ENCODE peak calls at places on chromosomes 13 and 19, in seven cellular contexts. One of them, this sample, is unnamed.

GRCh38 chr13:44930907-44931676 is 58.2 kb downstream of the NUFIP1 start:
- DNase-seq in neural progenitor cell: peak
- DNase-seq in CD8-positive, alpha-beta T cell: no peak
- DNase-seq in lower leg skin: no peak
- DNase-seq in brain microvascular endothelial cell: peak
- DNase-seq in upper lobe of right lung: no peak
- DNase-seq in endothelial cell: no peak
- DNase-seq in this sample: no peak

GRCh38 chr13:36131931-36132297 is 732 bp upstream of the DCLK1 start:
- DNase-seq in neural progenitor cell: no peak
- DNase-seq in CD8-positive, alpha-beta T cell: no peak
- DNase-seq in lower leg skin: no peak
- DNase-seq in brain microvascular endothelial cell: peak
- DNase-seq in upper lobe of right lung: peak
- DNase-seq in endothelial cell: no peak
- DNase-seq in this sample: no peak

GRCh38 chr19:35220315-35220921 is 8.1 kb downstream of the FAM187B start:
- DNase-seq in neural progenitor cell: no peak
- DNase-seq in CD8-positive, alpha-beta T cell: no peak
- DNase-seq in lower leg skin: peak
- DNase-seq in brain microvascular endothelial cell: no peak
- DNase-seq in upper lobe of right lung: no peak
- DNase-seq in endothelial cell: no peak
- DNase-seq in this sample: no peak

GRCh38 chr13:114131581-114132418 is 623 bp downstream of the RASA3 start:
- DNase-seq in neural progenitor cell: peak
- DNase-seq in CD8-positive, alpha-beta T cell: peak
- DNase-seq in lower leg skin: no peak
- DNase-seq in brain microvascular endothelial cell: no peak
- DNase-seq in upper lobe of right lung: no peak
- DNase-seq in endothelial cell: no peak
- DNase-seq in this sample: no peak

GRCh38 chr19:4597975-4598671 is 38.6 kb upstream of the SEMA6B start:
- DNase-seq in neural progenitor cell: peak
- DNase-seq in CD8-positive, alpha-beta T cell: peak
- DNase-seq in lower leg skin: no peak
- DNase-seq in brain microvascular endothelial cell: peak
- DNase-seq in upper lobe of right lung: no peak
- DNase-seq in endothelial cell: peak
- DNase-seq in this sample: peak

GRCh38 chr13:50323440-50324070 is 308.3 kb downstream of the KCNRG start:
- DNase-seq in neural progenitor cell: no peak
- DNase-seq in CD8-positive, alpha-beta T cell: no peak
- DNase-seq in lower leg skin: no peak
- DNase-seq in brain microvascular endothelial cell: peak
- DNase-seq in upper lobe of right lung: no peak
- DNase-seq in endothelial cell: no peak
- DNase-seq in this sample: no peak

GRCh38 chr13:111243981-111244380 is 76.5 kb upstream of the TEX29 start:
- DNase-seq in neural progenitor cell: no peak
- DNase-seq in CD8-positive, alpha-beta T cell: no peak
- DNase-seq in lower leg skin: no peak
- DNase-seq in brain microvascular endothelial cell: no peak
- DNase-seq in upper lobe of right lung: no peak
- DNase-seq in endothelial cell: no peak
- DNase-seq in this sample: no peak

GRCh38 chr19:47319923-47320871 is 10.5 kb downstream of the C5AR1 start:
- DNase-seq in neural progenitor cell: no peak
- DNase-seq in CD8-positive, alpha-beta T cell: no peak
- DNase-seq in lower leg skin: no peak
- DNase-seq in brain microvascular endothelial cell: no peak
- DNase-seq in upper lobe of right lung: no peak
- DNase-seq in endothelial cell: no peak
- DNase-seq in this sample: peak

GRCh38 chr19:15170345-15170744 is 30.4 kb downstream of the NOTCH3 start:
- DNase-seq in neural progenitor cell: no peak
- DNase-seq in CD8-positive, alpha-beta T cell: no peak
- DNase-seq in lower leg skin: no peak
- DNase-seq in brain microvascular endothelial cell: no peak
- DNase-seq in upper lobe of right lung: no peak
- DNase-seq in endothelial cell: no peak
- DNase-seq in this sample: no peak

GRCh38 chr19:4295972-4296771 is 6.0 kb downstream of the TMIGD2 start:
- DNase-seq in neural progenitor cell: no peak
- DNase-seq in CD8-positive, alpha-beta T cell: no peak
- DNase-seq in lower leg skin: no peak
- DNase-seq in brain microvascular endothelial cell: no peak
- DNase-seq in upper lobe of right lung: no peak
- DNase-seq in endothelial cell: no peak
- DNase-seq in this sample: no peak

GRCh38 chr13:111210488-111210887 is 95.4 kb downstream of the ARHGEF7 start:
- DNase-seq in neural progenitor cell: peak
- DNase-seq in CD8-positive, alpha-beta T cell: no peak
- DNase-seq in lower leg skin: no peak
- DNase-seq in brain microvascular endothelial cell: peak
- DNase-seq in upper lobe of right lung: peak
- DNase-seq in endothelial cell: no peak
- DNase-seq in this sample: no peak

GRCh38 chr19:17296278-17296677 is 6.9 kb downstream of the ABHD8 start:
- DNase-seq in neural progenitor cell: no peak
- DNase-seq in CD8-positive, alpha-beta T cell: no peak
- DNase-seq in lower leg skin: no peak
- DNase-seq in brain microvascular endothelial cell: peak
- DNase-seq in upper lobe of right lung: no peak
- DNase-seq in endothelial cell: no peak
- DNase-seq in this sample: no peak

GRCh38 chr13:60312851-60313505 is 84.0 kb upstream of the TDRD3 start:
- DNase-seq in neural progenitor cell: no peak
- DNase-seq in CD8-positive, alpha-beta T cell: no peak
- DNase-seq in lower leg skin: no peak
- DNase-seq in brain microvascular endothelial cell: peak
- DNase-seq in upper lobe of right lung: no peak
- DNase-seq in endothelial cell: no peak
- DNase-seq in this sample: no peak

GRCh38 chr13:61954092-61954491 is 538.4 kb upstream of the PCDH20 start:
- DNase-seq in neural progenitor cell: peak
- DNase-seq in CD8-positive, alpha-beta T cell: no peak
- DNase-seq in lower leg skin: no peak
- DNase-seq in brain microvascular endothelial cell: no peak
- DNase-seq in upper lobe of right lung: no peak
- DNase-seq in endothelial cell: no peak
- DNase-seq in this sample: no peak
- TF ChIP-seq CTCF in neural progenitor cell: peak
- TF ChIP-seq CTCF in CD8-positive, alpha-beta T cell: no peak
- TF ChIP-seq CTCF in lower leg skin: no peak
- TF ChIP-seq CTCF in brain microvascular endothelial cell: peak
- TF ChIP-seq CTCF in upper lobe of right lung: peak
- TF ChIP-seq CTCF in endothelial cell: peak
- TF ChIP-seq CTCF in this sample: peak

GRCh38 chr19:18832331-18833140 is 777 bp downstream of the UPF1 start:
- DNase-seq in neural progenitor cell: peak
- DNase-seq in CD8-positive, alpha-beta T cell: no peak
- DNase-seq in lower leg skin: no peak
- DNase-seq in brain microvascular endothelial cell: peak
- DNase-seq in upper lobe of right lung: no peak
- DNase-seq in endothelial cell: peak
- DNase-seq in this sample: peak
- TF ChIP-seq CTCF in neural progenitor cell: peak
- TF ChIP-seq CTCF in CD8-positive, alpha-beta T cell: no peak
- TF ChIP-seq CTCF in lower leg skin: no peak
- TF ChIP-seq CTCF in brain microvascular endothelial cell: peak
- TF ChIP-seq CTCF in upper lobe of right lung: peak
- TF ChIP-seq CTCF in endothelial cell: no peak
- TF ChIP-seq CTCF in this sample: no peak

GRCh38 chr13:40784540-40784939 is 4.9 kb upstream of the SLC25A15 start:
- DNase-seq in neural progenitor cell: no peak
- DNase-seq in CD8-positive, alpha-beta T cell: no peak
- DNase-seq in lower leg skin: no peak
- DNase-seq in brain microvascular endothelial cell: no peak
- DNase-seq in upper lobe of right lung: no peak
- DNase-seq in endothelial cell: no peak
- DNase-seq in this sample: no peak
- TF ChIP-seq CTCF in neural progenitor cell: no peak
- TF ChIP-seq CTCF in CD8-positive, alpha-beta T cell: no peak
- TF ChIP-seq CTCF in lower leg skin: no peak
- TF ChIP-seq CTCF in brain microvascular endothelial cell: no peak
- TF ChIP-seq CTCF in upper lobe of right lung: no peak
- TF ChIP-seq CTCF in endothelial cell: no peak
- TF ChIP-seq CTCF in this sample: no peak

DNA sequence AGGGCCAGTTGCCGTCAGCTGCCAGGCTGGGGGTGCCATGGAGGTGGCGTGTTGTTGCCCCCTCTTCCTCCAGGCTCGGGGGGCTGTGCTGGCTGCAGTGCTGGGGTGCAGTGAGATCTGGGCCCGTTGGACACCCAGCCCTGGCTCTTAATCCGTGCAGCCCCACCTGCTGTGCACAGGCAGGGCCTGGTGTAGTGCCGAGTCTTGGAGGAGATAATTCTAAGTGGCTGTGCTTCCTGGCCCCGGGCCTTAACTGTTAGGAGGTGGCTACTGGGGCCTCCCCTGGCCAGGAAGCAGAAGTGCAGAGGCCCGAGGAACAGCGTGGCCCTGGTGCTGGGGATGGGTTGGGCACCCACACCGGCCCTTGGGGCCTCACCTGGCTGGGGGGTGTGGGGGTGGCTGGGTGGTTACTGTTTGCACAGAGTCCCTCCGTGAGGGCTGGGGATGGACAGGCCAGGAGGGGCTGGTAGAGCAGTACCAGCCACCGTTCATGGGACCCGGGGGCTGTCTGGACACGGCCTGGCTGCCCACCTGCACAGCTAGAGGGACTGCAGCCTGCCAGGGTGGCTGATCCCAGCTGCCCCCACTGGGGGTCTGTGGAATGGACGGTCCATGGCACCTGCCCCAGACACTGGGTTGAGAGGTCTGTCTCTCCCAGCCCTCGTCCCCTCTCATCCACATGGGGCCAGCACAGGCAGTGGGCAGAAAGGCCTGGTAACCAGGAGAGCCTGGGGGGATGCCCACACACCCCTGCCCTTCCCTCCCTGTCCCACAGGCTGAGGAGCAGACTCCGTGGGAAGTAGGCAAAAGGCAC is 3.3 kb downstream of the GPX4 start:
- DNase-seq in neural progenitor cell: no peak
- DNase-seq in CD8-positive, alpha-beta T cell: no peak
- DNase-seq in lower leg skin: no peak
- DNase-seq in brain microvascular endothelial cell: no peak
- DNase-seq in upper lobe of right lung: no peak
- DNase-seq in endothelial cell: no peak
- DNase-seq in this sample: no peak
- TF ChIP-seq CTCF in neural progenitor cell: no peak
- TF ChIP-seq CTCF in CD8-positive, alpha-beta T cell: no peak
- TF ChIP-seq CTCF in lower leg skin: no peak
- TF ChIP-seq CTCF in brain microvascular endothelial cell: peak
- TF ChIP-seq CTCF in upper lobe of right lung: peak
- TF ChIP-seq CTCF in endothelial cell: no peak
- TF ChIP-seq CTCF in this sample: no peak

This sample was measured in type B pancreatic cell.